ENCODE peak calls at places on chromosomes 3 and 15, in four cellular contexts. One of them, this sample, is unnamed.

GRCh38 chr3:179181021-179181472 is 32.9 kb downstream of the PIK3CA start:
- DNase-seq in body of pancreas: no peak
- DNase-seq in esophagus squamous epithelium: no peak
- DNase-seq in activated B cell treated with CpG ODN at 0.5 μM for 24 hours: no peak
- DNase-seq in this sample: no peak

GRCh38 chr3:152554980-152555379 is 280.0 kb upstream of the P2RY1 start:
- DNase-seq in body of pancreas: no peak
- DNase-seq in activated B cell treated with CpG ODN at 0.5 μM for 24 hours: no peak
- DNase-seq in esophagus squamous epithelium: no peak
- DNase-seq in this sample: no peak

GRCh38 chr15:99021669-99022068 is 14.1 kb upstream of the PGPEP1L start:
- DNase-seq in esophagus squamous epithelium: no peak
- DNase-seq in body of pancreas: no peak
- DNase-seq in activated B cell treated with CpG ODN at 0.5 μM for 24 hours: no peak
- DNase-seq in this sample: peak

GRCh38 chr15:65940618-65940909 is 71.3 kb downstream of the RAB11A start:
- DNase-seq in activated B cell treated with CpG ODN at 0.5 μM for 24 hours: no peak
- DNase-seq in body of pancreas: no peak
- DNase-seq in esophagus squamous epithelium: no peak
- DNase-seq in this sample: no peak

GRCh38 chr3:106425021-106425420 is 556.2 kb upstream of the CBLB start:
- DNase-seq in esophagus squamous epithelium: no peak
- DNase-seq in activated B cell treated with CpG ODN at 0.5 μM for 24 hours: no peak
- DNase-seq in body of pancreas: no peak
- DNase-seq in this sample: no peak

GRCh38 chr15:27885226-27885625 is 213.9 kb downstream of the OCA2 start:
- DNase-seq in esophagus squamous epithelium: no peak
- DNase-seq in body of pancreas: no peak
- DNase-seq in activated B cell treated with CpG ODN at 0.5 μM for 24 hours: no peak
- DNase-seq in this sample: no peak

GRCh38 chr15:78453447-78453846 is 15.4 kb downstream of the IREB2 start:
- DNase-seq in body of pancreas: no peak
- DNase-seq in esophagus squamous epithelium: no peak
- DNase-seq in activated B cell treated with CpG ODN at 0.5 μM for 24 hours: no peak
- DNase-seq in this sample: no peak

GRCh38 chr3:143311096-143311495 is 191.5 kb downstream of the CHST2 start:
- DNase-seq in activated B cell treated with CpG ODN at 0.5 μM for 24 hours: no peak
- DNase-seq in body of pancreas: no peak
- DNase-seq in esophagus squamous epithelium: no peak
- DNase-seq in this sample: no peak

GRCh38 chr15:76501726-76502125 is 165.2 kb downstream of the ISL2 start:
- DNase-seq in activated B cell treated with CpG ODN at 0.5 μM for 24 hours: no peak
- DNase-seq in body of pancreas: no peak
- DNase-seq in esophagus squamous epithelium: no peak
- DNase-seq in this sample: no peak

GRCh38 chr3:55128201-55128870 is 200.5 kb upstream of the LRTM1 start:
- DNase-seq in activated B cell treated with CpG ODN at 0.5 μM for 24 hours: no peak
- DNase-seq in esophagus squamous epithelium: no peak
- DNase-seq in body of pancreas: no peak
- DNase-seq in this sample: no peak

GRCh38 chr15:37136666-37137065 is 36.3 kb upstream of the MEIS2 start:
- DNase-seq in esophagus squamous epithelium: no peak
- DNase-seq in activated B cell treated with CpG ODN at 0.5 μM for 24 hours: no peak
- DNase-seq in body of pancreas: no peak
- DNase-seq in this sample: no peak
- TF ChIP-seq CTCF in esophagus squamous epithelium: no peak
- TF ChIP-seq CTCF in activated B cell treated with CpG ODN at 0.5 μM for 24 hours: no peak
- TF ChIP-seq CTCF in body of pancreas: no peak
- TF ChIP-seq CTCF in this sample: no peak

GRCh38 chr3:67421912-67422311 is 232.5 kb downstream of the SUCLG2 start:
- DNase-seq in body of pancreas: no peak
- DNase-seq in esophagus squamous epithelium: no peak
- DNase-seq in activated B cell treated with CpG ODN at 0.5 μM for 24 hours: no peak
- DNase-seq in this sample: no peak
- TF ChIP-seq CTCF in body of pancreas: no peak
- TF ChIP-seq CTCF in esophagus squamous epithelium: no peak
- TF ChIP-seq CTCF in activated B cell treated with CpG ODN at 0.5 μM for 24 hours: no peak
- TF ChIP-seq CTCF in this sample: no peak

GRCh38 chr3:48433472-48434118 is 3.7 kb upstream of the PLXNB1 start:
- DNase-seq in activated B cell treated with CpG ODN at 0.5 μM for 24 hours: no peak
- DNase-seq in body of pancreas: no peak
- DNase-seq in esophagus squamous epithelium: no peak
- DNase-seq in this sample: no peak

GRCh38 chr3:48431224-48432029 is 1.5 kb upstream of the PLXNB1 start:
- DNase-seq in body of pancreas: no peak
- DNase-seq in esophagus squamous epithelium: no peak
- DNase-seq in activated B cell treated with CpG ODN at 0.5 μM for 24 hours: no peak
- DNase-seq in this sample: no peak

GRCh38 chr3:48434591-48435222 is 4.8 kb upstream of the PLXNB1 start:
- DNase-seq in esophagus squamous epithelium: no peak
- DNase-seq in body of pancreas: no peak
- DNase-seq in activated B cell treated with CpG ODN at 0.5 μM for 24 hours: no peak
- DNase-seq in this sample: no peak

GRCh38 chr3:48430359-48431101 is 644 bp upstream of the PLXNB1 start:
- DNase-seq in esophagus squamous epithelium: no peak
- DNase-seq in activated B cell treated with CpG ODN at 0.5 μM for 24 hours: no peak
- DNase-seq in body of pancreas: no peak
- DNase-seq in this sample: no peak

DNA sequence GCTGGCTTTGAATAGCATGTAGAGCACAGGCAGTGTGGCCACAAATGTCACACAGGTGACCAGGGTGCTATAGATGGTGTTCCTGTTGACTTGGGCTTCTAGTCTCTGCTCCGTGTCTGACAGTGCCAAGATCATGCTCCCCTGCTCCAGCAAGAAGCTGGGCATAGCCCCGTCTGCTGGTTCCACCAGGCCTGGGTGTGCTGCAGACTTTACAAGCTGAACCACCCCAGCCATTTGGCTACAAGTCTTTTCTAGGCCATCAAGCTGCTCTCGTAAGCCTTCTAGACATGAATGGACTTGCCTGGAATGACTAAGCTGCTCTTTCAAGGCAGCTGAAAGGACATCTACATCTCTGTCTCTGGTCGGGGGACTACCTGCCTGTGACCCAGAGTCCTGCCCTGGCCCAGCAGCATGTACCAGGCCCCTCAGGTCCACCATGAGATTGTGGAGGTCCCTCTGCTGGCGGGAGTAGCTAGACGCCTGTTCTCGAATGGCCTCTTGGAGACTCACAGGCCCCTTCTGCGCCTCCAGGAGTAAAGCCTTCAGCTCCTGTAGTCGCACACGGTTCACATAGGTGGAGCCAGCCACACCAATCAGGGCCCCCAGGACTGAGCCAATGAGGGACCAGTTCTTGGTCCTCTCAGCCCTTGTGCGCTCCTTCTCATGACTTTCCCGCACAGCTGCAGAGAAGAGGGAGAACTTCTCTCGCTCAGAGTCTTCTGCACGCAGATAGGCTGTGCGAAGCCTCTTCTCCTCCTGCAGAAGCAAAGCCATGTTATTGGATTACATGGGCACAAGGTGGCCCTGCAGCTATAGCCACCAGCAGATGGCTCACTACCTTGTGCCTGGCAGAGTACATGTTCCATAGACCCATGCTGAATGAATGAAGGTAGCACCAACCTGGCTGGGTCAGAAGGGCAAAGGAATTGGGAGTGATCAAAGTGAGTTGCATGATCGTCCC is 2.8 kb upstream of the PLXNB1 start:
- DNase-seq in body of pancreas: no peak
- DNase-seq in activated B cell treated with CpG ODN at 0.5 μM for 24 hours: no peak
- DNase-seq in esophagus squamous epithelium: no peak
- DNase-seq in this sample: no peak
- TF ChIP-seq CTCF in body of pancreas: no peak
- TF ChIP-seq CTCF in activated B cell treated with CpG ODN at 0.5 μM for 24 hours: no peak
- TF ChIP-seq CTCF in esophagus squamous epithelium: no peak
- TF ChIP-seq CTCF in this sample: peak

GRCh38 chr3:65793495-65794200 is 245.1 kb downstream of the MAGI1 start:
- DNase-seq in esophagus squamous epithelium: no peak
- DNase-seq in body of pancreas: no peak
- DNase-seq in activated B cell treated with CpG ODN at 0.5 μM for 24 hours: no peak
- DNase-seq in this sample: no peak
- TF ChIP-seq CTCF in esophagus squamous epithelium: no peak
- TF ChIP-seq CTCF in body of pancreas: no peak
- TF ChIP-seq CTCF in activated B cell treated with CpG ODN at 0.5 μM for 24 hours: no peak
- TF ChIP-seq CTCF in this sample: no peak

DNA sequence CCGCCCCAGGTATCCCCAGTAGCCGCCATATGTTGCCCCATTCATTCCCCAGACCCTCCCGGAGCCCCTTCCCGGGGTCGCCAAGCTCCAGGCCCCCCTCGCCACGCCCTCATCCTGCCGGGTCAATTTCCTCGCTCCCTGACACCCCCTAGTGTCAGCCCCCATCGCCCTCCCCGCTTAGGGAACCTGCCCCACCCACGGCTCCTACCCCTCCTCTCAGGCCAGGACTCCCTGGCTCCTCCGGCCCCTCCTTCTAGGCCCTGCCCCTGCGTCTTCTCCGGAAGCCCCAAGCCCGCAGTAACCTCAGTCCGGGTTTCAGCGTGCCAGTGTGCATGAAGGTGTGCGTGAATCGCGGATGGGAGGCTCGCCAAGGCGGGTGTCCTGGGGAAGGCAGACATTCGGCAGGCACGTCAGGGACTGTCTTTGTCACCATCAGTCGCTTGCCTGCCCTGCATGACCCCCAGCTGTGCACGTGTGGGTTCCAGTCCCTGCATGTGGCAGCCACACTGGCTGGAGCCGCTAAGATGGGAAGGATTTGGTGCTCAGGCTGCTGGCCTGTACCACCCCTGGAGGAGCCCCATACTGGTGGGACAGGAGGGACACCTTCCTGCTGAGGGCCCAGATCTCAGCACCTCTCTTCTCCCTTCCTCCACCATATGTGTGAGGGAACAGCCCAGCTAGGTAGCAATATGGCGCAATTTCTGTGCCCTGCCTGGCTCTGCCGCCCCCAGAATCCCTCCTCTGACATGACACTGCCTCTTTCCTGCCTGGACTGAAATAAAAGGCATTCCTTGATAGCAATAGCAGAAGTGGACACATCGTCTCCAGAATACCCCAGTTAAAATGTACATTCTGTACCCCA is 704 bp downstream of the DISP2 start:
- DNase-seq in body of pancreas: no peak
- DNase-seq in esophagus squamous epithelium: no peak
- DNase-seq in activated B cell treated with CpG ODN at 0.5 μM for 24 hours: no peak
- DNase-seq in this sample: no peak
- TF ChIP-seq CTCF in body of pancreas: no peak
- TF ChIP-seq CTCF in esophagus squamous epithelium: no peak
- TF ChIP-seq CTCF in activated B cell treated with CpG ODN at 0.5 μM for 24 hours: no peak
- TF ChIP-seq CTCF in this sample: no peak

GRCh38 chr15:81645470-81645869 is 271.5 kb upstream of the TMC3 start:
- DNase-seq in esophagus squamous epithelium: no peak
- DNase-seq in activated B cell treated with CpG ODN at 0.5 μM for 24 hours: no peak
- DNase-seq in body of pancreas: no peak
- DNase-seq in this sample: no peak
- TF ChIP-seq CTCF in esophagus squamous epithelium: no peak
- TF ChIP-seq CTCF in activated B cell treated with CpG ODN at 0.5 μM for 24 hours: no peak
- TF ChIP-seq CTCF in body of pancreas: no peak
- TF ChIP-seq CTCF in this sample: no peak

GRCh38 chr3:149650828-149651227 is 7.0 kb downstream of the WWTR1 start:
- DNase-seq in body of pancreas: no peak
- DNase-seq in esophagus squamous epithelium: no peak
- DNase-seq in activated B cell treated with CpG ODN at 0.5 μM for 24 hours: no peak
- DNase-seq in this sample: no peak

GRCh38 chr3:149653136-149653535 is 4.7 kb downstream of the WWTR1 start:
- DNase-seq in body of pancreas: no peak
- DNase-seq in esophagus squamous epithelium: no peak
- DNase-seq in activated B cell treated with CpG ODN at 0.5 μM for 24 hours: no peak
- DNase-seq in this sample: no peak

GRCh38 chr3:149654188-149654601 is 3.6 kb downstream of the WWTR1 start:
- DNase-seq in esophagus squamous epithelium: no peak
- DNase-seq in activated B cell treated with CpG ODN at 0.5 μM for 24 hours: no peak
- DNase-seq in body of pancreas: no peak
- DNase-seq in this sample: no peak

GRCh38 chr3:149655826-149656599 is 1.8 kb downstream of the WWTR1 start:
- DNase-seq in activated B cell treated with CpG ODN at 0.5 μM for 24 hours: no peak
- DNase-seq in esophagus squamous epithelium: no peak
- DNase-seq in body of pancreas: no peak
- DNase-seq in this sample: no peak

GRCh38 chr3:149653564-149653963 is 4.3 kb downstream of the WWTR1 start:
- DNase-seq in activated B cell treated with CpG ODN at 0.5 μM for 24 hours: no peak
- DNase-seq in body of pancreas: no peak
- DNase-seq in esophagus squamous epithelium: no peak
- DNase-seq in this sample: no peak
- TF ChIP-seq CTCF in activated B cell treated with CpG ODN at 0.5 μM for 24 hours: no peak
- TF ChIP-seq CTCF in body of pancreas: no peak
- TF ChIP-seq CTCF in esophagus squamous epithelium: no peak
- TF ChIP-seq CTCF in this sample: no peak